ENCODE peak calls at places on chromosomes 3 and 15, in five cellular contexts. One of them, this sample, is unnamed.

GRCh38 chr3:148309390-148310035 is 388.2 kb upstream of the AGTR1 start:
- DNase-seq in neural progenitor cell: peak; percentile 72
- DNase-seq in heart right ventricle: no peak
- DNase-seq in body of pancreas: peak; percentile 52
- DNase-seq in naive thymus-derived CD4-positive, alpha-beta T cell: no peak
- DNase-seq in this sample: no peak

GRCh38 chr15:51403072-51403878 is 61.8 kb downstream of the GLDN start:
- DNase-seq in neural progenitor cell: peak; percentile 46
- DNase-seq in naive thymus-derived CD4-positive, alpha-beta T cell: no peak
- DNase-seq in body of pancreas: no peak
- DNase-seq in heart right ventricle: no peak
- DNase-seq in this sample: no peak

GRCh38 chr3:12148183-12148940 is 10.3 kb downstream of the TIMP4 start:
- DNase-seq in body of pancreas: no peak
- DNase-seq in heart right ventricle: peak; percentile 19
- DNase-seq in naive thymus-derived CD4-positive, alpha-beta T cell: no peak
- DNase-seq in neural progenitor cell: no peak
- DNase-seq in this sample: no peak

GRCh38 chr15:44710236-44711088 is 661 bp downstream of the PATL2 start:
- DNase-seq in neural progenitor cell: no peak
- DNase-seq in naive thymus-derived CD4-positive, alpha-beta T cell: peak; percentile 39
- DNase-seq in body of pancreas: peak; percentile 22
- DNase-seq in heart right ventricle: peak; percentile 48
- DNase-seq in this sample: no peak

GRCh38 chr3:139427283-139428060 is 38.0 kb upstream of the COPB2 start:
- DNase-seq in heart right ventricle: peak; percentile 40
- DNase-seq in naive thymus-derived CD4-positive, alpha-beta T cell: peak; percentile 38
- DNase-seq in neural progenitor cell: peak; percentile 88
- DNase-seq in body of pancreas: no peak
- DNase-seq in this sample: no peak

GRCh38 chr15:63933522-63933921 is 99.8 kb upstream of the HERC1 start:
- DNase-seq in naive thymus-derived CD4-positive, alpha-beta T cell: no peak
- DNase-seq in heart right ventricle: no peak
- DNase-seq in body of pancreas: no peak
- DNase-seq in neural progenitor cell: no peak
- DNase-seq in this sample: no peak

GRCh38 chr15:83396071-83396470 is 51.1 kb upstream of the SH3GL3 start:
- DNase-seq in body of pancreas: no peak
- DNase-seq in neural progenitor cell: peak; percentile 73
- DNase-seq in naive thymus-derived CD4-positive, alpha-beta T cell: no peak
- DNase-seq in heart right ventricle: no peak
- DNase-seq in this sample: no peak

GRCh38 chr3:13122101-13123055 is 49.1 kb upstream of the IQSEC1 start:
- DNase-seq in naive thymus-derived CD4-positive, alpha-beta T cell: no peak
- DNase-seq in neural progenitor cell: no peak
- DNase-seq in heart right ventricle: no peak
- DNase-seq in body of pancreas: no peak
- DNase-seq in this sample: no peak

GRCh38 chr15:55991841-55992768 is 1.3 kb downstream of the NEDD4 start:
- DNase-seq in heart right ventricle: no peak
- DNase-seq in neural progenitor cell: no peak
- DNase-seq in body of pancreas: no peak
- DNase-seq in naive thymus-derived CD4-positive, alpha-beta T cell: no peak
- DNase-seq in this sample: no peak

GRCh38 chr15:80856809-80857377 is 77.7 kb downstream of the CEMIP start:
- DNase-seq in body of pancreas: peak; percentile 88
- DNase-seq in heart right ventricle: peak; percentile 72
- DNase-seq in naive thymus-derived CD4-positive, alpha-beta T cell: no peak
- DNase-seq in neural progenitor cell: peak; percentile 75
- DNase-seq in this sample: no peak

GRCh38 chr3:191262650-191263049 is 63.6 kb downstream of the OSTN start:
- DNase-seq in heart right ventricle: no peak
- DNase-seq in naive thymus-derived CD4-positive, alpha-beta T cell: no peak
- DNase-seq in neural progenitor cell: no peak
- DNase-seq in body of pancreas: no peak
- DNase-seq in this sample: no peak

GRCh38 chr3:126116526-126116925 is 32.6 kb upstream of the SLC41A3 start:
- DNase-seq in neural progenitor cell: no peak
- DNase-seq in naive thymus-derived CD4-positive, alpha-beta T cell: no peak
- DNase-seq in heart right ventricle: no peak
- DNase-seq in body of pancreas: peak; percentile 1
- DNase-seq in this sample: no peak

GRCh38 chr15:91348812-91349500 is 248.9 kb downstream of the SV2B start:
- DNase-seq in heart right ventricle: no peak
- DNase-seq in naive thymus-derived CD4-positive, alpha-beta T cell: peak; percentile 6
- DNase-seq in neural progenitor cell: no peak
- DNase-seq in body of pancreas: no peak
- DNase-seq in this sample: no peak

GRCh38 chr15:47266556-47266955 is 450.7 kb upstream of the SEMA6D start:
- DNase-seq in body of pancreas: no peak
- DNase-seq in neural progenitor cell: no peak
- DNase-seq in naive thymus-derived CD4-positive, alpha-beta T cell: no peak
- DNase-seq in heart right ventricle: no peak
- DNase-seq in this sample: no peak

GRCh38 chr3:189292667-189293478 is 121.1 kb downstream of the TPRG1 start:
- DNase-seq in body of pancreas: no peak
- DNase-seq in heart right ventricle: no peak
- DNase-seq in naive thymus-derived CD4-positive, alpha-beta T cell: no peak
- DNase-seq in neural progenitor cell: peak; percentile 55
- DNase-seq in this sample: no peak

GRCh38 chr3:67018105-67018788 is 20.1 kb downstream of the KBTBD8 start:
- DNase-seq in body of pancreas: no peak
- DNase-seq in neural progenitor cell: no peak
- DNase-seq in heart right ventricle: peak; percentile 40
- DNase-seq in naive thymus-derived CD4-positive, alpha-beta T cell: no peak
- DNase-seq in this sample: no peak

GRCh38 chr3:186180891-186181471 is 72.1 kb upstream of the ETV5 start:
- DNase-seq in heart right ventricle: no peak
- DNase-seq in body of pancreas: no peak
- DNase-seq in neural progenitor cell: no peak
- DNase-seq in naive thymus-derived CD4-positive, alpha-beta T cell: no peak
- DNase-seq in this sample: no peak

GRCh38 chr3:49132437-49133225 is at the start of gene LAMB2:
- DNase-seq in naive thymus-derived CD4-positive, alpha-beta T cell: no peak
- DNase-seq in body of pancreas: peak; percentile 84
- DNase-seq in neural progenitor cell: peak; percentile 89
- DNase-seq in heart right ventricle: peak; percentile 90
- DNase-seq in this sample: no peak

GRCh38 chr3:133573629-133574194 is at the start of gene CDV3:
- DNase-seq in naive thymus-derived CD4-positive, alpha-beta T cell: no peak
- DNase-seq in neural progenitor cell: peak; percentile 89
- DNase-seq in body of pancreas: no peak
- DNase-seq in heart right ventricle: peak; percentile 39
- DNase-seq in this sample: no peak

GRCh38 chr3:116552261-116552660 is 107.0 kb upstream of the LSAMP start:
- DNase-seq in body of pancreas: no peak
- DNase-seq in neural progenitor cell: no peak
- DNase-seq in naive thymus-derived CD4-positive, alpha-beta T cell: no peak
- DNase-seq in heart right ventricle: no peak
- DNase-seq in this sample: no peak

GRCh38 chr15:63888146-63888545 is 54.4 kb upstream of the HERC1 start:
- DNase-seq in body of pancreas: no peak
- DNase-seq in heart right ventricle: no peak
- DNase-seq in neural progenitor cell: no peak
- DNase-seq in naive thymus-derived CD4-positive, alpha-beta T cell: no peak
- DNase-seq in this sample: no peak

GRCh38 chr3:64650710-64651109 is 37.1 kb downstream of the ADAMTS9 start:
- DNase-seq in body of pancreas: no peak
- DNase-seq in heart right ventricle: no peak
- DNase-seq in neural progenitor cell: no peak
- DNase-seq in naive thymus-derived CD4-positive, alpha-beta T cell: no peak
- DNase-seq in this sample: no peak

GRCh38 chr3:260911-261310 is 64.3 kb downstream of the CHL1 start:
- DNase-seq in body of pancreas: no peak
- DNase-seq in neural progenitor cell: no peak
- DNase-seq in heart right ventricle: no peak
- DNase-seq in naive thymus-derived CD4-positive, alpha-beta T cell: no peak
- DNase-seq in this sample: no peak

GRCh38 chr15:53171571-53171970 is 381.4 kb upstream of the ONECUT1 start:
- DNase-seq in heart right ventricle: no peak
- DNase-seq in neural progenitor cell: no peak
- DNase-seq in body of pancreas: no peak
- DNase-seq in naive thymus-derived CD4-positive, alpha-beta T cell: no peak
- DNase-seq in this sample: no peak
- H3K9me3 ChIP-seq in heart right ventricle: no peaks in the 10 kb centered on the region
- H3K9me3 ChIP-seq in neural progenitor cell: no peaks in the 10 kb centered on the region
- H3K9me3 ChIP-seq in body of pancreas: no peaks in the 10 kb centered on the region
- H3K9me3 ChIP-seq in naive thymus-derived CD4-positive, alpha-beta T cell: no peaks in the 10 kb centered on the region
- H3K9me3 ChIP-seq in this sample: no peaks in the 10 kb centered on the region

GRCh38 chr3:21290557-21290956 is 460.5 kb downstream of the ZNF385D start:
- DNase-seq in body of pancreas: no peak
- DNase-seq in neural progenitor cell: no peak
- DNase-seq in heart right ventricle: no peak
- DNase-seq in naive thymus-derived CD4-positive, alpha-beta T cell: no peak
- DNase-seq in this sample: no peak
- H3K9me3 ChIP-seq in body of pancreas: no peaks in the 10 kb centered on the region
- H3K9me3 ChIP-seq in neural progenitor cell: no peaks in the 10 kb centered on the region
- H3K9me3 ChIP-seq in heart right ventricle: no peaks in the 10 kb centered on the region
- H3K9me3 ChIP-seq in naive thymus-derived CD4-positive, alpha-beta T cell: no peaks in the 10 kb centered on the region
- H3K9me3 ChIP-seq in this sample: no peaks in the 10 kb centered on the region

DNA sequence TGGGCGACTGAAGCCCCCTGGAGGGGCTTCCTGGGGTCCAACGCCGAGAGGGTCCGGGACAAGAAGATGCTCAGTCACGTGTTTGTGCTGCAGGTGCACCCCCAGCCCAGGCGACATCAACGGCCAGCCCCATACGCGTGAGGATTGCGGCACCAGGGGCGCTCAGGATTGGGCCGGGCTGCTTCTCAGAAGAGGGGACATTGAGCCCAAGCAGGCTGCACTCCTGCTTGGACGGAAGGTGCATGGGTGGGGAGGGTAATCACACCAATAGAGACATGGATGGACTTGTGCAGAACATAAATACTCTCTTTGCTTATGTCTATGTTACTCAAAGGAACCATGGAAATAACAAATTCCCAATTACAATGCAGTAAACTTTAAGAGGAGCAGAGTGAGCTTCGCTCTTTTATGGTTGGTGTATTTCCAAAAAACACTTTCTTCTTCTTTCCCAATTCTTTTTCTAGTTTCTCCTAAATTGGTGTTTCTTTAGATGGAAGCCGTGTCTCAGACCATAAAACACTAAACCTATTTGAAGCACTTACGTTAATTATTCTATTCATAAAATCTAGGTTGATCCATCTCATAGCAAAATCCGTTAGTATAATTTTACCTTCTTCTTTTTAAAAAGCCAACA is 182.7 kb downstream of the GOLGA6L6 start:
- DNase-seq in naive thymus-derived CD4-positive, alpha-beta T cell: no peak
- DNase-seq in neural progenitor cell: no peak
- DNase-seq in body of pancreas: no peak
- DNase-seq in heart right ventricle: no peak
- DNase-seq in this sample: no peak
- H3K9me3 ChIP-seq in naive thymus-derived CD4-positive, alpha-beta T cell: no peaks in the 10 kb centered on the region
- H3K9me3 ChIP-seq in neural progenitor cell: peaks cover 79% of the 10 kb centered on the region
- H3K9me3 ChIP-seq in body of pancreas: no peaks in the 10 kb centered on the region
- H3K9me3 ChIP-seq in heart right ventricle: no peaks in the 10 kb centered on the region
- H3K9me3 ChIP-seq in this sample: no peaks in the 10 kb centered on the region

GRCh38 chr15:62270216-62270921 is 105.3 kb upstream of the C2CD4B start:
- DNase-seq in neural progenitor cell: no peak
- DNase-seq in naive thymus-derived CD4-positive, alpha-beta T cell: no peak
- DNase-seq in body of pancreas: no peak
- DNase-seq in heart right ventricle: no peak
- DNase-seq in this sample: no peak

GRCh38 chr15:62275818-62276217 is 110.7 kb upstream of the C2CD4B start:
- DNase-seq in neural progenitor cell: no peak
- DNase-seq in body of pancreas: peak; percentile 24
- DNase-seq in heart right ventricle: no peak
- DNase-seq in naive thymus-derived CD4-positive, alpha-beta T cell: no peak
- DNase-seq in this sample: no peak

GRCh38 chr15:62269504-62269903 is 104.4 kb upstream of the C2CD4B start:
- DNase-seq in neural progenitor cell: peak; percentile 18
- DNase-seq in naive thymus-derived CD4-positive, alpha-beta T cell: no peak
- DNase-seq in body of pancreas: no peak
- DNase-seq in heart right ventricle: no peak
- DNase-seq in this sample: no peak

GRCh38 chr15:62277816-62278394 is 112.8 kb upstream of the C2CD4B start:
- DNase-seq in neural progenitor cell: peak; percentile 27
- DNase-seq in naive thymus-derived CD4-positive, alpha-beta T cell: no peak
- DNase-seq in body of pancreas: peak; percentile 67
- DNase-seq in heart right ventricle: no peak
- DNase-seq in this sample: no peak

DNA sequence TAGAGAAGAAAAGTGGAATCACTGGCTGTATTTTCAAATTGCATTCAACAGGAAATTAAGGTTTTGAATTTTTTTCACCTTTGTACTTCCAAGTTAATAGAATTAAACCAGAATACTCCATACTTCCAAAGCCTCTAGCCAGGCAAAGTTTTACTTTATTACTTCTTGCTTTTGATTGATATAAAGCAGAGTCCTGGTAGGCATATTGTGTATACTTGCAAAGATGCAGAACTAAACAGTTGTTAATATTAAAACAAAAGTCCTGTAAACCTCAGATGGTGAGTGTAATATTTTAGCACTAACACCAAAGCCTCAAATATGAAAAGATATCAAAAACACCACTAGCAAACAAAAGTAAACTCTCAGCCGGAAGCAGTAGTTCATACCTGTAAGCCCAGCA is 107.2 kb upstream of the C2CD4B start:
- DNase-seq in heart right ventricle: no peak
- DNase-seq in naive thymus-derived CD4-positive, alpha-beta T cell: no peak
- DNase-seq in neural progenitor cell: no peak
- DNase-seq in body of pancreas: no peak
- DNase-seq in this sample: no peak
- H3K9me3 ChIP-seq in heart right ventricle: no peaks in the 10 kb centered on the region
- H3K9me3 ChIP-seq in naive thymus-derived CD4-positive, alpha-beta T cell: no peaks in the 10 kb centered on the region
- H3K9me3 ChIP-seq in neural progenitor cell: no peaks in the 10 kb centered on the region
- H3K9me3 ChIP-seq in body of pancreas: peaks cover 16% of the 10 kb centered on the region
- H3K9me3 ChIP-seq in this sample: peaks cover 13% of the 10 kb centered on the region

DNA sequence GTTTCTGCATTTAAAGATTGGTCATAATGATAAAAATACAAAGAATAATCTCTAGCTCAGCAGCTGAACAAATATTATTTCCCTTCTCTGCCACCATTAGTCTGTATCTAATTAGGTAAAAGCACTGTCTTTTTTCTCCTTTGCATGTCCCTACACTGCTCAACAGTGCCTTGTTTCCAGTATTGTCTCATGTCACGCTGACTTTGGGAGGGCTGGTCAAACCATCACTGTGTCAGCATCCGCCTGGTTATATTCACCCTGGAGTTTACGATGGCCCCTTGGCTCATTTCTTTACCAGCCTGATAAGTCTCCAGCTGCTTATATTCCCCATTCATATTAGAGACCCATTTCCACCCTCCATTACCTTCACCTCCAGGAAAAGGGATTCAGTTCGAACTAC is 378.4 kb downstream of the NTRK3 start:
- DNase-seq in neural progenitor cell: no peak
- DNase-seq in body of pancreas: no peak
- DNase-seq in heart right ventricle: no peak
- DNase-seq in naive thymus-derived CD4-positive, alpha-beta T cell: no peak
- DNase-seq in this sample: no peak
- H3K9me3 ChIP-seq in neural progenitor cell: no peaks in the 10 kb centered on the region
- H3K9me3 ChIP-seq in body of pancreas: no peaks in the 10 kb centered on the region
- H3K9me3 ChIP-seq in heart right ventricle: no peaks in the 10 kb centered on the region
- H3K9me3 ChIP-seq in naive thymus-derived CD4-positive, alpha-beta T cell: no peaks in the 10 kb centered on the region
- H3K9me3 ChIP-seq in this sample: no peaks in the 10 kb centered on the region

DNA sequence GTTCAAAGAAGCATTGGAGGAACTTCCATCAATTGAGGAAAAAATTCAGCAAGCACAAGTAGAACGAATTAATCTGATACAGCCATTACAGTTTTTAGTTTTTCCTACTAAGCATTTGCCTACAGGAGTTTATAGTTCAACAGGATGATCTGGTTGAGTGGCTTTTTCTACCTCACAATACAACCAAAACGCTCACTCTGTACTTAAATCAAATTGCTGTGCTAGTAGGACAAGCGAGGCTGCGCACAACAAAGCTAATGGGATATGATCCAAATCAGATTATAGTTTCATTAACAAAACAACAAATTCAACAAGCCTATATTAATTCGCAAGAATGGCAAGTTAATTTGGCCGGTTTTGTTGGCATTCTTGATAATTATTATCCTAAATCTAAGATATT is 44.2 kb downstream of the ETFA start:
- DNase-seq in neural progenitor cell: no peak
- DNase-seq in body of pancreas: no peak
- DNase-seq in naive thymus-derived CD4-positive, alpha-beta T cell: no peak
- DNase-seq in heart right ventricle: no peak
- DNase-seq in this sample: no peak
- H3K9me3 ChIP-seq in neural progenitor cell: peaks cover 22% of the 10 kb centered on the region
- H3K9me3 ChIP-seq in body of pancreas: peaks cover 51% of the 10 kb centered on the region
- H3K9me3 ChIP-seq in naive thymus-derived CD4-positive, alpha-beta T cell: no peaks in the 10 kb centered on the region
- H3K9me3 ChIP-seq in heart right ventricle: no peaks in the 10 kb centered on the region
- H3K9me3 ChIP-seq in this sample: peaks cover 3% of the 10 kb centered on the region